ENCODE peak calls at places on chromosomes 4 and X, in eight cellular contexts. One of them, this sample, is unnamed.
A peak's percentile ranks its signal among the peaks of the same experiment; 100 is the strongest.

GRCh38 chr4:163404080-163404479 is 60.4 kb downstream of the NPY5R start:
- ATAC-seq in mucosa of descending colon: no peak
- ATAC-seq in RWPE2: no peak
- ATAC-seq in GM12878: no peak
- ATAC-seq in HCT116: no peak
- ATAC-seq in right cardiac atrium: no peak
- ATAC-seq in aorta: no peak
- ATAC-seq in Panc1: no peak
- ATAC-seq in this sample: no peak

GRCh38 chrX:119523664-119524184 is 41.5 kb downstream of the STEEP1 start:
- ATAC-seq in RWPE2: no peak
- ATAC-seq in mucosa of descending colon: no peak
- ATAC-seq in right cardiac atrium: no peak
- ATAC-seq in HCT116: no peak
- ATAC-seq in aorta: no peak
- ATAC-seq in GM12878: no peak
- ATAC-seq in Panc1: no peak
- ATAC-seq in this sample: no peak

GRCh38 chrX:83336464-83336863 is 171.6 kb upstream of the POU3F4 start:
- ATAC-seq in right cardiac atrium: no peak
- ATAC-seq in aorta: no peak
- ATAC-seq in RWPE2: no peak
- ATAC-seq in Panc1: no peak
- ATAC-seq in HCT116: no peak
- ATAC-seq in GM12878: no peak
- ATAC-seq in mucosa of descending colon: no peak
- ATAC-seq in this sample: no peak

GRCh38 chr4:139814285-139815015 is 148.8 kb downstream of the MGST2 start:
- ATAC-seq in GM12878: no peak
- ATAC-seq in aorta: no peak
- ATAC-seq in RWPE2: peak; percentile 33
- ATAC-seq in HCT116: no peak
- ATAC-seq in Panc1: no peak
- ATAC-seq in right cardiac atrium: peak; percentile 62
- ATAC-seq in mucosa of descending colon: peak; percentile 76
- ATAC-seq in this sample: peak; percentile 32

GRCh38 chr4:126727461-126727860 is 905.3 kb upstream of the INTU start:
- ATAC-seq in right cardiac atrium: peak; percentile 24
- ATAC-seq in RWPE2: peak; percentile 76
- ATAC-seq in mucosa of descending colon: no peak
- ATAC-seq in GM12878: no peak
- ATAC-seq in HCT116: no peak
- ATAC-seq in aorta: peak; percentile 38
- ATAC-seq in Panc1: no peak
- ATAC-seq in this sample: no peak

GRCh38 chr4:2290488-2290887 is 28.6 kb upstream of the MXD4 start:
- ATAC-seq in mucosa of descending colon: no peak
- ATAC-seq in Panc1: no peak
- ATAC-seq in RWPE2: no peak
- ATAC-seq in right cardiac atrium: no peak
- ATAC-seq in GM12878: peak; percentile 30
- ATAC-seq in aorta: no peak
- ATAC-seq in HCT116: no peak
- ATAC-seq in this sample: no peak

GRCh38 chr4:985123-985830 is 1.6 kb upstream of the IDUA start:
- ATAC-seq in RWPE2: no peak
- ATAC-seq in mucosa of descending colon: peak; percentile 77
- ATAC-seq in aorta: no peak
- ATAC-seq in Panc1: peak; percentile 84
- ATAC-seq in right cardiac atrium: peak; percentile 78
- ATAC-seq in HCT116: peak; percentile 74
- ATAC-seq in GM12878: peak; percentile 74
- ATAC-seq in this sample: no peak

GRCh38 chr4:99763635-99764101 is 53.0 kb upstream of the DAPP1 start:
- ATAC-seq in aorta: peak; percentile 83
- ATAC-seq in HCT116: peak; percentile 78
- ATAC-seq in Panc1: no peak
- ATAC-seq in mucosa of descending colon: no peak
- ATAC-seq in RWPE2: peak; percentile 100
- ATAC-seq in GM12878: no peak
- ATAC-seq in right cardiac atrium: peak; percentile 52
- ATAC-seq in this sample: peak; percentile 95

GRCh38 chr4:169133932-169134331 is 123.9 kb upstream of the CBR4 start:
- ATAC-seq in aorta: peak; percentile 73
- ATAC-seq in RWPE2: no peak
- ATAC-seq in GM12878: no peak
- ATAC-seq in right cardiac atrium: peak; percentile 62
- ATAC-seq in mucosa of descending colon: no peak
- ATAC-seq in Panc1: no peak
- ATAC-seq in HCT116: no peak
- ATAC-seq in this sample: no peak

GRCh38 chr4:151105454-151106032 is 6.1 kb downstream of the RPS3A start:
- ATAC-seq in Panc1: peak; percentile 43
- ATAC-seq in mucosa of descending colon: peak; percentile 37
- ATAC-seq in aorta: no peak
- ATAC-seq in HCT116: peak; percentile 53
- ATAC-seq in GM12878: peak; percentile 22
- ATAC-seq in RWPE2: peak; percentile 39
- ATAC-seq in right cardiac atrium: peak; percentile 23
- ATAC-seq in this sample: no peak

GRCh38 chrX:68455151-68455510 is 21.8 kb upstream of the OPHN1 start:
- ATAC-seq in RWPE2: no peak
- ATAC-seq in HCT116: no peak
- ATAC-seq in aorta: no peak
- ATAC-seq in GM12878: no peak
- ATAC-seq in right cardiac atrium: no peak
- ATAC-seq in Panc1: peak; percentile 34
- ATAC-seq in mucosa of descending colon: no peak
- ATAC-seq in this sample: no peak

GRCh38 chrX:100264200-100264599 is 145.9 kb downstream of the PCDH19 start:
- ATAC-seq in Panc1: no peak
- ATAC-seq in mucosa of descending colon: no peak
- ATAC-seq in HCT116: no peak
- ATAC-seq in aorta: no peak
- ATAC-seq in GM12878: peak; percentile 97
- ATAC-seq in right cardiac atrium: no peak
- ATAC-seq in RWPE2: no peak
- ATAC-seq in this sample: no peak

GRCh38 chr4:76090241-76090691 is 15.8 kb downstream of the ART3 start:
- ATAC-seq in Panc1: no peak
- ATAC-seq in aorta: peak; percentile 59
- ATAC-seq in RWPE2: peak; percentile 83
- ATAC-seq in HCT116: no peak
- ATAC-seq in mucosa of descending colon: peak; percentile 75
- ATAC-seq in GM12878: peak; percentile 83
- ATAC-seq in right cardiac atrium: peak; percentile 73
- ATAC-seq in this sample: peak; percentile 70

GRCh38 chr4:14583331-14583730 is 418.9 kb upstream of the CPEB2 start:
- ATAC-seq in Panc1: no peak
- ATAC-seq in HCT116: no peak
- ATAC-seq in right cardiac atrium: no peak
- ATAC-seq in mucosa of descending colon: no peak
- ATAC-seq in GM12878: peak; percentile 44
- ATAC-seq in aorta: no peak
- ATAC-seq in RWPE2: peak; percentile 74
- ATAC-seq in this sample: no peak

GRCh38 chr4:105990933-105991332 is 95.7 kb downstream of the NPNT start:
- ATAC-seq in aorta: peak; percentile 77
- ATAC-seq in GM12878: peak; percentile 49
- ATAC-seq in Panc1: no peak
- ATAC-seq in right cardiac atrium: peak; percentile 96
- ATAC-seq in HCT116: peak; percentile 83
- ATAC-seq in mucosa of descending colon: peak; percentile 70
- ATAC-seq in RWPE2: peak; percentile 91
- ATAC-seq in this sample: peak; percentile 82

GRCh38 chr4:24880171-24880570 is 32.7 kb downstream of the CCDC149 start:
- ATAC-seq in Panc1: no peak
- ATAC-seq in mucosa of descending colon: no peak
- ATAC-seq in GM12878: no peak
- ATAC-seq in right cardiac atrium: no peak
- ATAC-seq in aorta: no peak
- ATAC-seq in RWPE2: no peak
- ATAC-seq in HCT116: no peak
- ATAC-seq in this sample: no peak

GRCh38 chrX:68686684-68687045 is 39.2 kb downstream of the STARD8 start:
- ATAC-seq in GM12878: no peak
- ATAC-seq in Panc1: peak; percentile 73
- ATAC-seq in right cardiac atrium: peak; percentile 74
- ATAC-seq in HCT116: no peak
- ATAC-seq in RWPE2: peak; percentile 67
- ATAC-seq in mucosa of descending colon: peak; percentile 22
- ATAC-seq in aorta: no peak
- ATAC-seq in this sample: peak; percentile 62

GRCh38 chrX:43974076-43974475 is 886 bp upstream of the NDP start:
- ATAC-seq in right cardiac atrium: no peak
- ATAC-seq in mucosa of descending colon: no peak
- ATAC-seq in Panc1: no peak
- ATAC-seq in GM12878: no peak
- ATAC-seq in RWPE2: peak; percentile 58
- ATAC-seq in aorta: no peak
- ATAC-seq in HCT116: no peak
- ATAC-seq in this sample: no peak

GRCh38 chrX:43974736-43975135 is 1.5 kb upstream of the NDP start:
- ATAC-seq in mucosa of descending colon: no peak
- ATAC-seq in HCT116: no peak
- ATAC-seq in Panc1: no peak
- ATAC-seq in right cardiac atrium: no peak
- ATAC-seq in aorta: no peak
- ATAC-seq in GM12878: no peak
- ATAC-seq in RWPE2: no peak
- ATAC-seq in this sample: no peak

GRCh38 chrX:43975747-43976146 is 2.6 kb upstream of the NDP start:
- ATAC-seq in RWPE2: no peak
- ATAC-seq in aorta: no peak
- ATAC-seq in GM12878: no peak
- ATAC-seq in HCT116: no peak
- ATAC-seq in Panc1: no peak
- ATAC-seq in right cardiac atrium: no peak
- ATAC-seq in mucosa of descending colon: no peak
- ATAC-seq in this sample: no peak

GRCh38 chrX:43971966-43972961 is 926 bp downstream of the NDP start:
- ATAC-seq in Panc1: peak; percentile 51
- ATAC-seq in aorta: no peak
- ATAC-seq in HCT116: no peak
- ATAC-seq in RWPE2: no peak
- ATAC-seq in GM12878: no peak
- ATAC-seq in mucosa of descending colon: no peak
- ATAC-seq in right cardiac atrium: no peak
- ATAC-seq in this sample: no peak

DNA sequence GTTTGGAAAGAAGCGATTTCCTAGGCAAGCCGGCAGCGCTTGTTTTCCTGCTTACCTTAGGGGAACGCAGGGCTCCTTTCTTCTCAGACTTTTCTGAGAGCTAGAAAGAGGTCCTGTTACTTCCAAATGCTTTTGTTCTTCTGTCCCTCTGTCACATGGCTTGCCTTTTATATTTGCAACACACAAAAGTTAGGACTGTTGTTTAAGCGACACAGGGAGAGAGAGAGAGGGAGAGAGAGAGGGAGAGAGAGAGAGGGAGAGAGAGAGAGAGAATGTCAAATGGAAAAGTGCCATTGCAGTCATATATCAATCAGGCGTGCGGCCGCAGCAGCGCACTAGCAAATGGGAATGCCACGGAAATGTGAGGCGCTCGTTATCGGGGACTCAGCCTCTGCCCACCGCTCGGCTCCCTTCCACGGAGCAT is at the start of gene NDP:
- ATAC-seq in RWPE2: no peak
- ATAC-seq in HCT116: no peak
- ATAC-seq in GM12878: no peak
- ATAC-seq in mucosa of descending colon: no peak
- ATAC-seq in right cardiac atrium: no peak
- ATAC-seq in Panc1: peak; percentile 58
- ATAC-seq in aorta: no peak
- ATAC-seq in this sample: no peak
- H3K4me3 ChIP-seq in RWPE2: no peak within 1 kb of the TSS
- H3K4me3 ChIP-seq in HCT116: no peak within 1 kb of the TSS
- H3K4me3 ChIP-seq in GM12878: no peak within 1 kb of the TSS
- H3K4me3 ChIP-seq in mucosa of descending colon: no peak within 1 kb of the TSS
- H3K4me3 ChIP-seq in right cardiac atrium: peak within 1 kb of the TSS; percentile 40
- H3K4me3 ChIP-seq in Panc1: peak within 1 kb of the TSS; percentile 20
- H3K4me3 ChIP-seq in aorta: peak within 1 kb of the TSS; percentile 24
- H3K4me3 ChIP-seq in this sample: peak within 1 kb of the TSS; percentile 35

DNA sequence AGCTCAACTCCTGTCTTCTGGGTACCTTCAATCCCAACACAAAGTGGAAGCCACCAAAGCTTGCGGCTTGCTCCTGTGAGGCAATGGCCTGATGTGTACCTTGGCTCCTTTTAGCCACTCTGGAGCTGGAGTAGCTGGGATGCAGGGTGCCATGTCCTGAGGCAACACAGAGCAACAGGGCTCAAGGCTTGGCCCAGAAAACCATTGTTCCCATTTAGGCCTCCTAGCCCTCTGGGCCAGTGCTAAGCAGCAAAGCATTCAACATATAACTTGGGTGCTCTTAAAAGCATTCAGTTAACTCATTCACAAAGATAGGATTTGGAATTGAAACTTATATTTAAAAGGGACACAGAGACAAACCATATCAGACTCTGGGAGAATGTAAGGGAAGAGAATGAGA is 194.5 kb upstream of the ARHGEF9 start:
- ATAC-seq in mucosa of descending colon: no peak
- ATAC-seq in GM12878: no peak
- ATAC-seq in HCT116: no peak
- ATAC-seq in right cardiac atrium: no peak
- ATAC-seq in Panc1: no peak
- ATAC-seq in RWPE2: no peak
- ATAC-seq in aorta: no peak
- ATAC-seq in this sample: no peak
- H3K9me3 ChIP-seq in mucosa of descending colon: peaks cover 2% of the 10 kb centered on the region
- H3K9me3 ChIP-seq in GM12878: no peaks in the 10 kb centered on the region
- H3K9me3 ChIP-seq in HCT116: no peaks in the 10 kb centered on the region
- H3K9me3 ChIP-seq in right cardiac atrium: no peaks in the 10 kb centered on the region
- H3K9me3 ChIP-seq in Panc1: no peaks in the 10 kb centered on the region
- H3K9me3 ChIP-seq in RWPE2: no peaks in the 10 kb centered on the region
- H3K9me3 ChIP-seq in aorta: peaks cover 2% of the 10 kb centered on the region
- H3K9me3 ChIP-seq in this sample: peaks cover 9% of the 10 kb centered on the region

GRCh38 chrX:107825698-107826285 is at the start of gene MID2:
- ATAC-seq in RWPE2: peak; percentile 77
- ATAC-seq in Panc1: peak; percentile 81
- ATAC-seq in aorta: peak; percentile 37
- ATAC-seq in HCT116: peak; percentile 76
- ATAC-seq in right cardiac atrium: peak; percentile 59
- ATAC-seq in mucosa of descending colon: peak; percentile 80
- ATAC-seq in GM12878: peak; percentile 48
- ATAC-seq in this sample: peak; percentile 60
- H3K4me3 ChIP-seq in RWPE2: peak within 1 kb of the TSS; percentile 66
- H3K4me3 ChIP-seq in Panc1: peak within 1 kb of the TSS; percentile 51
- H3K4me3 ChIP-seq in aorta: peak within 1 kb of the TSS; percentile 91
- H3K4me3 ChIP-seq in HCT116: peak within 1 kb of the TSS; percentile 60
- H3K4me3 ChIP-seq in right cardiac atrium: peak within 1 kb of the TSS; percentile 52
- H3K4me3 ChIP-seq in mucosa of descending colon: peak within 1 kb of the TSS; percentile 3
- H3K4me3 ChIP-seq in GM12878: no peak within 1 kb of the TSS
- H3K4me3 ChIP-seq in this sample: peak within 1 kb of the TSS; percentile 64

DNA sequence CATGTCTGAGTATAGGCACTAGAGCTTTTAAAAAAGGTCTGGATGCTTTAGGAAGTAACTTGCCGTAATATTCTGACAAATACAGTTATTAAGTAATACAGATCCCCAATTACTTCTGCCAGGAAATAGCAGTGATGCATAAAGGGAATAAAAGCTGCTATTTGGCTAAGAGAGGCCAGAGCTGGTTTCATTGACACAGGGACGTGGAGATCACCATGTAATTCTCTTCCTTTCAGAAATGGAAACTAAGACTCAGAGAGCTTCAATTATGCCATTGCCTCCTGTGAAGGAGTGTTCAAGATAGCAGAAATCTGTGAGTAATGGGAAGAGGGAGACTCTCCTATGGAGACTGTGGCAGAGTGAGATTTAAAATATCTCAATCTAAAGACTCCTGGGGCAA is 238.1 kb downstream of the SLITRK2 start:
- ATAC-seq in mucosa of descending colon: no peak
- ATAC-seq in HCT116: no peak
- ATAC-seq in RWPE2: no peak
- ATAC-seq in aorta: no peak
- ATAC-seq in right cardiac atrium: no peak
- ATAC-seq in GM12878: no peak
- ATAC-seq in Panc1: no peak
- ATAC-seq in this sample: no peak
- H3K9me3 ChIP-seq in mucosa of descending colon: no peaks in the 10 kb centered on the region
- H3K9me3 ChIP-seq in HCT116: no peaks in the 10 kb centered on the region
- H3K9me3 ChIP-seq in RWPE2: no peaks in the 10 kb centered on the region
- H3K9me3 ChIP-seq in aorta: no peaks in the 10 kb centered on the region
- H3K9me3 ChIP-seq in right cardiac atrium: no peaks in the 10 kb centered on the region
- H3K9me3 ChIP-seq in GM12878: no peaks in the 10 kb centered on the region
- H3K9me3 ChIP-seq in Panc1: no peaks in the 10 kb centered on the region
- H3K9me3 ChIP-seq in this sample: no peaks in the 10 kb centered on the region

This sample was measured in gastroesophageal sphincter.